ENCODE peak calls at places on chromosomes 11 and 22, in seven cellular contexts. One of them, this sample, is unnamed.

GRCh38 chr11:31802609-31802989 is 8.5 kb downstream of the PAX6 start:
- DNase-seq in brain microvascular endothelial cell: no peak
- DNase-seq in IMR-90: no peak
- DNase-seq in thoracic aorta: no peak
- DNase-seq in RWPE2: no peak
- DNase-seq in SK-N-MC: no peak
- DNase-seq in psoas muscle: no peak
- DNase-seq in this sample: no peak

GRCh38 chr22:23073506-23074229 is 3.3 kb downstream of the GNAZ start:
- DNase-seq in brain microvascular endothelial cell: no peak
- DNase-seq in IMR-90: no peak
- DNase-seq in thoracic aorta: no peak
- DNase-seq in RWPE2: peak
- DNase-seq in SK-N-MC: no peak
- DNase-seq in psoas muscle: peak
- DNase-seq in this sample: no peak

GRCh38 chr22:22721681-22722309 is 77.4 kb downstream of the GGTLC2 start:
- DNase-seq in brain microvascular endothelial cell: peak
- DNase-seq in IMR-90: peak
- DNase-seq in thoracic aorta: no peak
- DNase-seq in RWPE2: no peak
- DNase-seq in SK-N-MC: no peak
- DNase-seq in psoas muscle: no peak
- DNase-seq in this sample: no peak

GRCh38 chr11:93895106-93895862 is 44.9 kb upstream of the VSTM5 start:
- DNase-seq in brain microvascular endothelial cell: peak
- DNase-seq in IMR-90: peak
- DNase-seq in thoracic aorta: no peak
- DNase-seq in RWPE2: no peak
- DNase-seq in SK-N-MC: peak
- DNase-seq in psoas muscle: no peak
- DNase-seq in this sample: peak

GRCh38 chr22:50210378-50211139 is 9.7 kb downstream of the SELENOO start:
- DNase-seq in brain microvascular endothelial cell: no peak
- DNase-seq in IMR-90: no peak
- DNase-seq in thoracic aorta: no peak
- DNase-seq in RWPE2: no peak
- DNase-seq in SK-N-MC: no peak
- DNase-seq in psoas muscle: no peak
- DNase-seq in this sample: no peak

GRCh38 chr22:20115691-20116375 is at the start of gene RANBP1:
- DNase-seq in brain microvascular endothelial cell: no peak
- DNase-seq in IMR-90: no peak
- DNase-seq in thoracic aorta: no peak
- DNase-seq in RWPE2: no peak
- DNase-seq in SK-N-MC: no peak
- DNase-seq in psoas muscle: peak
- DNase-seq in this sample: no peak

GRCh38 chr11:60950933-60951610 is 904 bp downstream of the SLC15A3 start:
- DNase-seq in brain microvascular endothelial cell: no peak
- DNase-seq in IMR-90: no peak
- DNase-seq in thoracic aorta: no peak
- DNase-seq in RWPE2: no peak
- DNase-seq in SK-N-MC: no peak
- DNase-seq in psoas muscle: peak
- DNase-seq in this sample: no peak

GRCh38 chr11:62013266-62014157 is 46.1 kb upstream of the FTH1 start:
- DNase-seq in brain microvascular endothelial cell: no peak
- DNase-seq in IMR-90: no peak
- DNase-seq in thoracic aorta: no peak
- DNase-seq in RWPE2: no peak
- DNase-seq in SK-N-MC: no peak
- DNase-seq in psoas muscle: no peak
- DNase-seq in this sample: no peak

GRCh38 chr11:31921066-31921465 is 109.9 kb upstream of the PAX6 start:
- DNase-seq in brain microvascular endothelial cell: no peak
- DNase-seq in IMR-90: no peak
- DNase-seq in thoracic aorta: no peak
- DNase-seq in RWPE2: no peak
- DNase-seq in SK-N-MC: no peak
- DNase-seq in psoas muscle: no peak
- DNase-seq in this sample: no peak

GRCh38 chr22:45889539-45890350 is 87.2 kb downstream of the WNT7B start:
- DNase-seq in brain microvascular endothelial cell: peak
- DNase-seq in IMR-90: peak
- DNase-seq in thoracic aorta: no peak
- DNase-seq in RWPE2: peak
- DNase-seq in SK-N-MC: no peak
- DNase-seq in psoas muscle: peak
- DNase-seq in this sample: no peak

DNA sequence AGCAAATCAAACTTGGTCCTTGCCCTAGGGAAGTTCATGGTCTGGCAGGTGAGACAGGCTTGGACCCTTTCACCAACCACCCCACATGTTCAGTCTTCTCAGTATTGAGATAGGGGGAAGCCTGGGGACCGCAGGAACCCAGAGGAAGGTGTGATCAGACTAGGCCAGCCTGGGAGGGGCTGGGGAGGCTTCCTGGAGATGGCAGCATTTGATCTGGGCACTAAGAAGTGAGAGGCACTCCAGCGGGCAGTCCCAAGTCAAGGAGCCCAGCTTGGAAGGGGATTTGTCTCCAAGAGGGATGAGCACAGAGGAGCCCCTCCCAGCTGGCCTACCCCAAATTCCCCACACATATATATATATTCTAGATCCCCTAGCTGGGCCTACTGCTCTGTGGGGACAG is 5.4 kb downstream of the LRRC32 start:
- DNase-seq in brain microvascular endothelial cell: no peak
- DNase-seq in IMR-90: no peak
- DNase-seq in thoracic aorta: no peak
- DNase-seq in RWPE2: peak
- DNase-seq in SK-N-MC: no peak
- DNase-seq in psoas muscle: no peak
- DNase-seq in this sample: peak
- H3K27ac ChIP-seq in brain microvascular endothelial cell: no peak
- H3K27ac ChIP-seq in IMR-90: no peak
- H3K27ac ChIP-seq in thoracic aorta: no peak
- H3K27ac ChIP-seq in RWPE2: no peak
- H3K27ac ChIP-seq in SK-N-MC: no peak
- H3K27ac ChIP-seq in psoas muscle: peak
- H3K27ac ChIP-seq in this sample: peak

DNA sequence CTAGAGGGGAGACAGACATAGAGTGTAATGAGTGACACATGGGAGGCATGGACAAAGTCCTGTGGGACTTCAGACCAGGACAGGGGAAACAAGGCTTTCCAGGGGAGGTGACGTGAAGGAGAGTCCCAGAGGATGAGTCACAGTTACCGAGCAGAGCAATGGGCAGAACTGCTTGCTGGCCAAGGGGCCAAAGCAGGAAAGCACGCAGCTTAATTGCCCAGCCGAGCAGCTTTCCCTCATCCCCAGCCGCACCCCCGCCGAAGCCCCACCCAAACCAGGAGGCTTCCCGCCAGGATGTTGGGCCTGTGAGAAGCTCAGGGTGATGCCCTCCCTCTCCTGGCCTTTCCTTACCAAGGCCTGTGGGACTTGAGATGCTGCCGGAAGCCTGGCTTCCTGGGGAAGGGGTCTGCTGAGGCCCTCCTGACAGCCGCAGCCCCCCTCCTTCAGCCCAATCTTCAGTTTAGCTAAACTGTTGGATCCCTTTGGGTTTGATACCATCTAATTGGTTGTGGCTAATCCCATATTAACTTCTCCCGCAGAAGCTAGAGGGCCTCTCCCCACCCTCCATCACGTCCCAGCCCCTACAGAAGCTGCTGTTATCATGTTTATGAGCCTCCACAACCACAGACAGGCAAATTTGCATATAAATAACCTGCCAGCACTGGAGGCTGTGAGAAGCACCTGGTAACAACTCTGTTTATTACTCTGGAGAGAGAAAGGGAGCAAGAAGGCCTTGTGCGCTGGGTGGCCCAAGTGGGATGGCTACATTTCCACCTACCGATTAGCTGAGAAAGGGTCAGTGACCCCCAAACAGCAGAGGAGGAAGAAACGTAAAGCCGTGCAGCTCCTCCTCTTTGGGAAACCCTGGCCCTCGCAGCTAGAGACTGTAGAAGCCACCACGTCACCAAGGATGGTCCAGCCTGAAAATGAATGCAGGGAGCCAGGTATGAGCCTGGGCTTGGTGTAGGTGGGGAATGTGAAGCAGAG is 80.0 kb downstream of the TRIM29 start:
- DNase-seq in brain microvascular endothelial cell: peak
- DNase-seq in IMR-90: no peak
- DNase-seq in thoracic aorta: no peak
- DNase-seq in RWPE2: no peak
- DNase-seq in SK-N-MC: no peak
- DNase-seq in psoas muscle: peak
- DNase-seq in this sample: no peak
- H3K27ac ChIP-seq in brain microvascular endothelial cell: no peak
- H3K27ac ChIP-seq in IMR-90: no peak
- H3K27ac ChIP-seq in thoracic aorta: no peak
- H3K27ac ChIP-seq in RWPE2: no peak
- H3K27ac ChIP-seq in SK-N-MC: no peak
- H3K27ac ChIP-seq in psoas muscle: no peak
- H3K27ac ChIP-seq in this sample: no peak

GRCh38 chr11:128400382-128401203 is 186.8 kb downstream of the ETS1 start:
- DNase-seq in brain microvascular endothelial cell: peak
- DNase-seq in IMR-90: peak
- DNase-seq in thoracic aorta: no peak
- DNase-seq in RWPE2: no peak
- DNase-seq in SK-N-MC: no peak
- DNase-seq in psoas muscle: no peak
- DNase-seq in this sample: no peak
- H3K27ac ChIP-seq in brain microvascular endothelial cell: no peak
- H3K27ac ChIP-seq in IMR-90: peak
- H3K27ac ChIP-seq in thoracic aorta: no peak
- H3K27ac ChIP-seq in RWPE2: no peak
- H3K27ac ChIP-seq in SK-N-MC: no peak
- H3K27ac ChIP-seq in psoas muscle: peak
- H3K27ac ChIP-seq in this sample: no peak

GRCh38 chr11:65446446-65447277 is 24.1 kb downstream of the NEAT1 start:
- DNase-seq in brain microvascular endothelial cell: peak
- DNase-seq in IMR-90: peak
- DNase-seq in thoracic aorta: no peak
- DNase-seq in RWPE2: no peak
- DNase-seq in SK-N-MC: no peak
- DNase-seq in psoas muscle: peak
- DNase-seq in this sample: peak
- H3K27ac ChIP-seq in brain microvascular endothelial cell: no peak
- H3K27ac ChIP-seq in IMR-90: peak
- H3K27ac ChIP-seq in thoracic aorta: peak
- H3K27ac ChIP-seq in RWPE2: peak
- H3K27ac ChIP-seq in SK-N-MC: no peak
- H3K27ac ChIP-seq in psoas muscle: peak
- H3K27ac ChIP-seq in this sample: no peak

GRCh38 chr11:6927030-6927617 is 898 bp downstream of the ZNF215 start:
- DNase-seq in brain microvascular endothelial cell: no peak
- DNase-seq in IMR-90: no peak
- DNase-seq in thoracic aorta: no peak
- DNase-seq in RWPE2: no peak
- DNase-seq in SK-N-MC: no peak
- DNase-seq in psoas muscle: no peak
- DNase-seq in this sample: no peak

GRCh38 chr11:6926208-6927029 is at the start of gene ZNF215:
- DNase-seq in brain microvascular endothelial cell: peak
- DNase-seq in IMR-90: peak
- DNase-seq in thoracic aorta: peak
- DNase-seq in RWPE2: peak
- DNase-seq in SK-N-MC: no peak
- DNase-seq in psoas muscle: peak
- DNase-seq in this sample: peak

GRCh38 chr11:6932150-6932549 is 5.9 kb downstream of the ZNF215 start:
- DNase-seq in brain microvascular endothelial cell: no peak
- DNase-seq in IMR-90: no peak
- DNase-seq in thoracic aorta: no peak
- DNase-seq in RWPE2: no peak
- DNase-seq in SK-N-MC: no peak
- DNase-seq in psoas muscle: no peak
- DNase-seq in this sample: no peak

GRCh38 chr11:6928916-6929315 is 2.7 kb downstream of the ZNF215 start:
- DNase-seq in brain microvascular endothelial cell: no peak
- DNase-seq in IMR-90: no peak
- DNase-seq in thoracic aorta: no peak
- DNase-seq in RWPE2: no peak
- DNase-seq in SK-N-MC: no peak
- DNase-seq in psoas muscle: no peak
- DNase-seq in this sample: no peak

GRCh38 chr11:6931146-6931713 is 5.0 kb downstream of the ZNF215 start:
- DNase-seq in brain microvascular endothelial cell: no peak
- DNase-seq in IMR-90: peak
- DNase-seq in thoracic aorta: no peak
- DNase-seq in RWPE2: no peak
- DNase-seq in SK-N-MC: no peak
- DNase-seq in psoas muscle: no peak
- DNase-seq in this sample: no peak
- H3K27ac ChIP-seq in brain microvascular endothelial cell: no peak
- H3K27ac ChIP-seq in IMR-90: no peak
- H3K27ac ChIP-seq in thoracic aorta: no peak
- H3K27ac ChIP-seq in RWPE2: no peak
- H3K27ac ChIP-seq in SK-N-MC: no peak
- H3K27ac ChIP-seq in psoas muscle: no peak
- H3K27ac ChIP-seq in this sample: no peak